ENCODE peak calls at places on chromosomes 11 and 22, in four cellular contexts. One of them, this sample, is unnamed.

GRCh38 chr11:119664063-119664572 is 64.9 kb downstream of the NECTIN1 start:
- DNase-seq in IMR-90: peak; percentile 16
- DNase-seq in K562: no peak
- DNase-seq in GM23338: peak; percentile 61
- DNase-seq in this sample: no peak

GRCh38 chr11:95142431-95142830 is 52.8 kb downstream of the ENDOD1 start:
- DNase-seq in IMR-90: no peak
- DNase-seq in K562: no peak
- DNase-seq in GM23338: no peak
- DNase-seq in this sample: no peak

GRCh38 chr11:32056445-32056844 is 34.4 kb upstream of the RCN1 start:
- DNase-seq in IMR-90: no peak
- DNase-seq in K562: no peak
- DNase-seq in GM23338: no peak
- DNase-seq in this sample: no peak

GRCh38 chr11:57116654-57117053 is 65.1 kb upstream of the LRRC55 start:
- DNase-seq in IMR-90: peak; percentile 44
- DNase-seq in K562: peak; percentile 51
- DNase-seq in GM23338: peak; percentile 74
- DNase-seq in this sample: peak; percentile 37

GRCh38 chr11:2462986-2463765 is 18.4 kb downstream of the KCNQ1 start:
- DNase-seq in IMR-90: no peak
- DNase-seq in K562: no peak
- DNase-seq in GM23338: no peak
- DNase-seq in this sample: no peak

GRCh38 chr11:15903246-15903645 is 453.1 kb downstream of the SOX6 start:
- DNase-seq in IMR-90: no peak
- DNase-seq in K562: no peak
- DNase-seq in GM23338: no peak
- DNase-seq in this sample: no peak

GRCh38 chr11:47541070-47541469 is 11.9 kb downstream of the CELF1 start:
- DNase-seq in IMR-90: no peak
- DNase-seq in K562: no peak
- DNase-seq in GM23338: no peak
- DNase-seq in this sample: no peak

GRCh38 chr11:131038597-131038996 is 122.3 kb upstream of the SNX19 start:
- DNase-seq in IMR-90: no peak
- DNase-seq in K562: peak; percentile 36
- DNase-seq in GM23338: peak; percentile 85
- DNase-seq in this sample: peak; percentile 18

GRCh38 chr11:59182457-59183151 is 10.7 kb downstream of the DTX4 start:
- DNase-seq in IMR-90: no peak
- DNase-seq in K562: peak; percentile 36
- DNase-seq in GM23338: peak; percentile 87
- DNase-seq in this sample: peak; percentile 33

GRCh38 chr11:96272542-96273306 is 70.3 kb downstream of the MAML2 start:
- DNase-seq in IMR-90: peak; percentile 51
- DNase-seq in K562: no peak
- DNase-seq in GM23338: peak; percentile 57
- DNase-seq in this sample: no peak

GRCh38 chr11:78045851-78046485 is 17.7 kb upstream of the THRSP start:
- DNase-seq in IMR-90: peak; percentile 59
- DNase-seq in K562: peak; percentile 94
- DNase-seq in GM23338: peak; percentile 74
- DNase-seq in this sample: peak; percentile 68

GRCh38 chr11:78044706-78045105 is 19.0 kb upstream of the THRSP start:
- DNase-seq in IMR-90: no peak
- DNase-seq in K562: no peak
- DNase-seq in GM23338: no peak
- DNase-seq in this sample: no peak

GRCh38 chr11:78048561-78048960 is 15.1 kb upstream of the THRSP start:
- DNase-seq in IMR-90: no peak
- DNase-seq in K562: no peak
- DNase-seq in GM23338: peak; percentile 45
- DNase-seq in this sample: no peak

GRCh38 chr11:78049348-78049747 is 14.3 kb upstream of the THRSP start:
- DNase-seq in IMR-90: no peak
- DNase-seq in K562: no peak
- DNase-seq in GM23338: no peak
- DNase-seq in this sample: no peak

GRCh38 chr11:78046486-78046854 is 17.2 kb upstream of the THRSP start:
- DNase-seq in IMR-90: no peak
- DNase-seq in K562: no peak
- DNase-seq in GM23338: no peak
- DNase-seq in this sample: no peak
- TF ChIP-seq CTCF in IMR-90: no peak
- TF ChIP-seq CTCF in K562: no peak
- TF ChIP-seq CTCF in GM23338: no peak
- TF ChIP-seq CTCF in this sample: peak; percentile 63

GRCh38 chr22:42284230-42284591 is 13.8 kb upstream of the TCF20 start:
- DNase-seq in IMR-90: no peak
- DNase-seq in K562: no peak
- DNase-seq in GM23338: no peak
- DNase-seq in this sample: no peak

GRCh38 chr22:42286205-42286604 is 15.8 kb upstream of the TCF20 start:
- DNase-seq in IMR-90: no peak
- DNase-seq in K562: no peak
- DNase-seq in GM23338: no peak
- DNase-seq in this sample: peak; percentile 72

GRCh38 chr22:42287174-42287890 is 16.9 kb upstream of the TCF20 start:
- DNase-seq in IMR-90: no peak
- DNase-seq in K562: no peak
- DNase-seq in GM23338: no peak
- DNase-seq in this sample: no peak

GRCh38 chr22:42284643-42285181 is 14.3 kb upstream of the TCF20 start:
- DNase-seq in IMR-90: no peak
- DNase-seq in K562: no peak
- DNase-seq in GM23338: no peak
- DNase-seq in this sample: no peak

DNA sequence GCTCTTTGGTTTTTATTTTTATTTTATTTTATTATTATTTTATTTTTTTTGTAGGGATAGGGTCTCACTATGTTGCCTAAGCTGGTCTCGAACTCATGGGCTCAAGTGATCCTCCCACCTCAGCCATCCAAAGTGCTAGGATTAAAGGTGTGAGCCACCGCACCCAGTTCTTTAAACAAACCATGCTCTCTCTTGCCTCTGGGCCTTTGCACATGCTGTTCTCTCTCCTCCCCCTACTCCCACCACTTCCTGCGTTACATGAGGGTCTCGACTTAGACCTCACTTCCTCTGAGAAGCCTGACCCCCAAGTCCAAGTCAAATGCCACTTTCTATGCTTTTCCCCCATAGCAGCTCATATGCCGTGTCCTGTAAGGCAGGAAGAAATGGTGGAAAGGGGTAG is 15.2 kb upstream of the TCF20 start:
- DNase-seq in IMR-90: no peak
- DNase-seq in K562: no peak
- DNase-seq in GM23338: no peak
- DNase-seq in this sample: no peak
- H4K20me1 ChIP-seq in IMR-90: peaks cover 20% of the 10 kb centered on the region
- H4K20me1 ChIP-seq in K562: peaks cover 17% of the 10 kb centered on the region
- H4K20me1 ChIP-seq in GM23338: peaks cover 9% of the 10 kb centered on the region
- H4K20me1 ChIP-seq in this sample: no peaks in the 10 kb centered on the region

DNA sequence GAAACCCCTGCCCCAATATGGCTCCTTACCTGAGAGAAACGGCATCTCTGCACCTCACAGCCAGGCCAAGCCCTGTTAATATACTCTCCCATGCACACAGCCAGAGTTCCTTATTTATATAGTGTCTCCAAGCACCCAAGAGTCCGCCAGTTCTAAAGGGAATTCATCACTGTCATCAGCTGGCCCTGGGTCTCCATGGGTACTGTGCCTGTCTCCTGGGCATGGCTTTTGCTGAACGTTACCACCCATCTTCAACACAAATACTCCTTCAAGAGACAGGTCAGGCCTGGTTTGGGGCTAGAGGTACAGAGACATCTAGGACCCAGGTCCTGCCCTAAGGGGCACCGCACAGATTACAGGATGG is 1.6 kb upstream of the ATG16L2 start:
- DNase-seq in IMR-90: no peak
- DNase-seq in K562: no peak
- DNase-seq in GM23338: no peak
- DNase-seq in this sample: peak; percentile 40
- H3K4me3 ChIP-seq in IMR-90: peak overlapping the region; percentile 89
- H3K4me3 ChIP-seq in K562: no peak overlapping the region
- H3K4me3 ChIP-seq in GM23338: peak overlapping the region; percentile 40
- H3K4me3 ChIP-seq in this sample: peak overlapping the region; percentile 84

GRCh38 chr22:37283393-37283937 is 1.2 kb downstream of the CYTH4 start:
- DNase-seq in IMR-90: no peak
- DNase-seq in K562: no peak
- DNase-seq in GM23338: peak; percentile 71
- DNase-seq in this sample: peak; percentile 56
- TF ChIP-seq CTCF in IMR-90: peak; percentile 38
- TF ChIP-seq CTCF in K562: no peak
- TF ChIP-seq CTCF in GM23338: peak; percentile 62
- TF ChIP-seq CTCF in this sample: peak; percentile 72

GRCh38 chr11:92580931-92581330 is 356.3 kb downstream of the FAT3 start:
- DNase-seq in IMR-90: no peak
- DNase-seq in K562: no peak
- DNase-seq in GM23338: no peak
- DNase-seq in this sample: no peak

GRCh38 chr11:92576315-92576714 is 351.7 kb downstream of the FAT3 start:
- DNase-seq in IMR-90: no peak
- DNase-seq in K562: no peak
- DNase-seq in GM23338: no peak
- DNase-seq in this sample: no peak
- H4K20me1 ChIP-seq in IMR-90: no peaks in the 10 kb centered on the region
- H4K20me1 ChIP-seq in K562: no peaks in the 10 kb centered on the region
- H4K20me1 ChIP-seq in GM23338: no peaks in the 10 kb centered on the region
- H4K20me1 ChIP-seq in this sample: no peaks in the 10 kb centered on the region

This sample was measured in OCI-LY7.